ENCODE peak calls at places on chromosomes 6 and 20, in six cellular contexts. One of them, this sample, is unnamed.

GRCh38 chr20:42779216-42779615 is 410.5 kb downstream of the PTPRT start:
- DNase-seq in tibial nerve: no peak
- DNase-seq in AG09319: no peak
- DNase-seq in heart left ventricle: no peak
- DNase-seq in HFFc6: no peak
- DNase-seq in H9: no peak
- DNase-seq in this sample: no peak

GRCh38 chr6:25601797-25602679 is 50.0 kb upstream of the SCGN start:
- DNase-seq in heart left ventricle: no peak
- DNase-seq in AG09319: peak
- DNase-seq in H9: no peak
- DNase-seq in tibial nerve: no peak
- DNase-seq in HFFc6: peak
- DNase-seq in this sample: no peak

GRCh38 chr20:34083137-34083536 is 28.9 kb downstream of the EIF2S2 start:
- DNase-seq in H9: no peak
- DNase-seq in tibial nerve: peak
- DNase-seq in HFFc6: peak
- DNase-seq in AG09319: peak
- DNase-seq in heart left ventricle: peak
- DNase-seq in this sample: no peak

GRCh38 chr20:23446505-23446904 is 6.2 kb downstream of the CST11 start:
- DNase-seq in AG09319: no peak
- DNase-seq in heart left ventricle: no peak
- DNase-seq in HFFc6: peak
- DNase-seq in tibial nerve: no peak
- DNase-seq in H9: peak
- DNase-seq in this sample: peak

GRCh38 chr6:166031275-166031674 is 136.4 kb downstream of the TBXT start:
- DNase-seq in HFFc6: no peak
- DNase-seq in heart left ventricle: no peak
- DNase-seq in tibial nerve: no peak
- DNase-seq in AG09319: no peak
- DNase-seq in H9: no peak
- DNase-seq in this sample: no peak

GRCh38 chr20:57290178-57290484 is 23.7 kb upstream of the BMP7 start:
- DNase-seq in HFFc6: no peak
- DNase-seq in tibial nerve: no peak
- DNase-seq in H9: no peak
- DNase-seq in heart left ventricle: no peak
- DNase-seq in AG09319: no peak
- DNase-seq in this sample: no peak

GRCh38 chr6:15980801-15981200 is 148.1 kb upstream of the MYLIP start:
- DNase-seq in H9: no peak
- DNase-seq in AG09319: no peak
- DNase-seq in HFFc6: no peak
- DNase-seq in tibial nerve: no peak
- DNase-seq in heart left ventricle: no peak
- DNase-seq in this sample: no peak

GRCh38 chr20:42024653-42025052 is 406.5 kb upstream of the CHD6 start:
- DNase-seq in H9: peak
- DNase-seq in HFFc6: no peak
- DNase-seq in heart left ventricle: no peak
- DNase-seq in AG09319: no peak
- DNase-seq in tibial nerve: no peak
- DNase-seq in this sample: no peak

GRCh38 chr6:3001773-3002293 is 2.1 kb downstream of the NQO2 start:
- DNase-seq in HFFc6: peak
- DNase-seq in AG09319: no peak
- DNase-seq in H9: no peak
- DNase-seq in heart left ventricle: no peak
- DNase-seq in tibial nerve: no peak
- DNase-seq in this sample: no peak

GRCh38 chr6:31834367-31834703 is 6.8 kb downstream of the HSPA1B start:
- DNase-seq in heart left ventricle: peak
- DNase-seq in tibial nerve: peak
- DNase-seq in AG09319: peak
- DNase-seq in HFFc6: peak
- DNase-seq in H9: peak
- DNase-seq in this sample: no peak

GRCh38 chr6:25312034-25312620 is 33.0 kb downstream of the CARMIL1 start:
- DNase-seq in H9: no peak
- DNase-seq in AG09319: peak
- DNase-seq in heart left ventricle: no peak
- DNase-seq in HFFc6: peak
- DNase-seq in tibial nerve: no peak
- DNase-seq in this sample: no peak

GRCh38 chr6:161041274-161041673 is 49.7 kb downstream of the MAP3K4 start:
- DNase-seq in heart left ventricle: no peak
- DNase-seq in HFFc6: no peak
- DNase-seq in tibial nerve: no peak
- DNase-seq in AG09319: no peak
- DNase-seq in H9: no peak
- DNase-seq in this sample: no peak

GRCh38 chr6:161035182-161035980 is 43.8 kb downstream of the MAP3K4 start:
- DNase-seq in AG09319: no peak
- DNase-seq in heart left ventricle: no peak
- DNase-seq in tibial nerve: no peak
- DNase-seq in HFFc6: no peak
- DNase-seq in H9: no peak
- DNase-seq in this sample: no peak

GRCh38 chr6:161035981-161036263 is 44.4 kb downstream of the MAP3K4 start:
- DNase-seq in tibial nerve: no peak
- DNase-seq in HFFc6: no peak
- DNase-seq in H9: no peak
- DNase-seq in AG09319: no peak
- DNase-seq in heart left ventricle: no peak
- DNase-seq in this sample: no peak

GRCh38 chr6:161037873-161038228 is 46.3 kb downstream of the MAP3K4 start:
- DNase-seq in tibial nerve: no peak
- DNase-seq in heart left ventricle: no peak
- DNase-seq in AG09319: no peak
- DNase-seq in HFFc6: no peak
- DNase-seq in H9: no peak
- DNase-seq in this sample: no peak

GRCh38 chr6:161038229-161039003 is 46.8 kb downstream of the MAP3K4 start:
- DNase-seq in H9: no peak
- DNase-seq in heart left ventricle: peak
- DNase-seq in AG09319: peak
- DNase-seq in HFFc6: peak
- DNase-seq in tibial nerve: no peak
- DNase-seq in this sample: no peak
- TF ChIP-seq CTCF in H9: no peak
- TF ChIP-seq CTCF in heart left ventricle: no peak
- TF ChIP-seq CTCF in AG09319: peak
- TF ChIP-seq CTCF in HFFc6: peak
- TF ChIP-seq CTCF in tibial nerve: no peak
- TF ChIP-seq CTCF in this sample: no peak

GRCh38 chr20:63706852-63707557 is 771 bp downstream of the ARFRP1 start:
- DNase-seq in heart left ventricle: peak
- DNase-seq in tibial nerve: no peak
- DNase-seq in H9: peak
- DNase-seq in HFFc6: peak
- DNase-seq in AG09319: no peak
- DNase-seq in this sample: no peak
- TF ChIP-seq CTCF in heart left ventricle: no peak
- TF ChIP-seq CTCF in tibial nerve: peak
- TF ChIP-seq CTCF in H9: peak
- TF ChIP-seq CTCF in HFFc6: peak
- TF ChIP-seq CTCF in AG09319: peak
- TF ChIP-seq CTCF in this sample: no peak

DNA sequence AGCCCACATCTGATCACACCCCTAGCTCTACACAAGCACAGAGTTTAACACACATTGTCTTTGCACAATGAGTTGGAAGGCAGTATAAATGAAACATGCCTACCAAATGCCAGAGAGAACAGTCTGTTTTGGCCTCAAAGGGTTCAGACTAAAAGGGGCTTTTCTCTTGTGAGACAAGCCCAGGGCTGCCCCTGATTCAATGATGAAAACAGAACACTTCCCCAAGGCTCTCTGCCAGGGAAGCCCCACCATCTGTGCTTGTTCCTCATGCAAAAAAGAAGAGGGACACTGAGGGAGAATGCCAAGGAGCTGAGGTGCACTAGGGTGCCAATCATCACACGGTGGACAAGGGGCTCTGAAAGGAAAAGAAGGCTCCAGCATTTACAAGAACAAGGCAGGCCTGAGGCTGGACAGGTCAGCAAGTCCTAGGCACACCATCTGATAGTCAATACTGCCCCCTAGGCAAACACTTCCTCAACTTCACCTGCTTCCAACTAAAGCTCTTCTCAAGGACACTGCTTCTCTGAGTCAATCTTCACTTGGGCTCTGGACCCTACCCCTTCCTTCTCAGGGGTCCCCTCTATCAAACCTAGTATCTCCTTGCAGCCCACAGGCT is 37.5 kb upstream of the SLC4A11 start:
- DNase-seq in HFFc6: peak
- DNase-seq in AG09319: no peak
- DNase-seq in tibial nerve: no peak
- DNase-seq in H9: peak
- DNase-seq in heart left ventricle: no peak
- DNase-seq in this sample: no peak
- TF ChIP-seq CTCF in HFFc6: peak
- TF ChIP-seq CTCF in AG09319: peak
- TF ChIP-seq CTCF in tibial nerve: no peak
- TF ChIP-seq CTCF in H9: peak
- TF ChIP-seq CTCF in heart left ventricle: peak
- TF ChIP-seq CTCF in this sample: no peak

GRCh38 chr6:138226701-138227315 is 8.5 kb upstream of the PBOV1 start:
- DNase-seq in tibial nerve: no peak
- DNase-seq in H9: no peak
- DNase-seq in heart left ventricle: no peak
- DNase-seq in AG09319: no peak
- DNase-seq in HFFc6: no peak
- DNase-seq in this sample: no peak

GRCh38 chr6:138219901-138220300 is 1.6 kb upstream of the PBOV1 start:
- DNase-seq in H9: no peak
- DNase-seq in HFFc6: no peak
- DNase-seq in AG09319: no peak
- DNase-seq in tibial nerve: no peak
- DNase-seq in heart left ventricle: no peak
- DNase-seq in this sample: no peak

GRCh38 chr6:138219398-138219797 is 1.1 kb upstream of the PBOV1 start:
- DNase-seq in tibial nerve: no peak
- DNase-seq in AG09319: no peak
- DNase-seq in HFFc6: no peak
- DNase-seq in heart left ventricle: no peak
- DNase-seq in H9: no peak
- DNase-seq in this sample: no peak

GRCh38 chr6:138226011-138226410 is 7.7 kb upstream of the PBOV1 start:
- DNase-seq in heart left ventricle: no peak
- DNase-seq in H9: no peak
- DNase-seq in tibial nerve: no peak
- DNase-seq in AG09319: no peak
- DNase-seq in HFFc6: no peak
- DNase-seq in this sample: no peak

GRCh38 chr6:138222901-138223546 is 4.7 kb upstream of the PBOV1 start:
- DNase-seq in HFFc6: no peak
- DNase-seq in tibial nerve: no peak
- DNase-seq in H9: no peak
- DNase-seq in AG09319: no peak
- DNase-seq in heart left ventricle: no peak
- DNase-seq in this sample: no peak
- TF ChIP-seq CTCF in HFFc6: no peak
- TF ChIP-seq CTCF in tibial nerve: no peak
- TF ChIP-seq CTCF in H9: no peak
- TF ChIP-seq CTCF in AG09319: no peak
- TF ChIP-seq CTCF in heart left ventricle: no peak
- TF ChIP-seq CTCF in this sample: no peak

GRCh38 chr20:18613553-18613952 is 25.7 kb downstream of the DTD1 start:
- DNase-seq in heart left ventricle: no peak
- DNase-seq in HFFc6: peak
- DNase-seq in tibial nerve: no peak
- DNase-seq in H9: no peak
- DNase-seq in AG09319: no peak
- DNase-seq in this sample: no peak
- TF ChIP-seq CTCF in heart left ventricle: no peak
- TF ChIP-seq CTCF in HFFc6: no peak
- TF ChIP-seq CTCF in tibial nerve: no peak
- TF ChIP-seq CTCF in H9: no peak
- TF ChIP-seq CTCF in AG09319: no peak
- TF ChIP-seq CTCF in this sample: no peak

DNA sequence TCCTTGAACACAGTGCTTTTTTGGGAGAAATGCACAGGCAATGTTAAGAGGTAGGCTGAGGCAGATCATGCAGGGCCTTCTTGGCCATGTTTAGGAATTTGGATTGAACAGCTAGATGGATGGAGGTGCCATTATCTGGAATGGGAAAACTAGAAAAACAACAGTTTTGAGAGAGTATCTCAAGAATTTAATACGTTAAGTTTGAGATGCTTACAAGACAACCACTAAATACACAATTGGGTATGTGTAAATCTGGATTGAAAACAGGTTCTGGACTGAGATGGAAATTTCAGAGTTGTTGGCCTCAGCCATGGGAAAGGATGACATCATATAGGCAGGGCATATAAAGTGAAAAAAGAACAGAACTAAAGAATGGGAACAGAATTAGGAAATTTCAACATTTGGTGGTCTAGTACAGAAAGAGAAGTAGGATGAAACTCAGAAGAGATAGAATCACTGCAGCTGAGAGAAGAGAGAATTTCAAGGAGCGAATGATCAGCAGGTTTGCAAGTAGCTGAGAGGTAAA is 37.1 kb downstream of the NCOA7 start:
- DNase-seq in tibial nerve: no peak
- DNase-seq in AG09319: no peak
- DNase-seq in HFFc6: no peak
- DNase-seq in heart left ventricle: no peak
- DNase-seq in H9: no peak
- DNase-seq in this sample: no peak
- TF ChIP-seq CTCF in tibial nerve: no peak
- TF ChIP-seq CTCF in AG09319: no peak
- TF ChIP-seq CTCF in HFFc6: no peak
- TF ChIP-seq CTCF in heart left ventricle: no peak
- TF ChIP-seq CTCF in H9: no peak
- TF ChIP-seq CTCF in this sample: no peak

This sample was measured in omental fat pad.